ENCODE peak calls at places on chromosomes 16 and 17, in ten cellular contexts. One of them, this sample, is unnamed.
A peak's percentile ranks its signal among the peaks of the same experiment; 100 is the strongest.

GRCh38 chr17:14298221-14298994 is 2.5 kb upstream of the HS3ST3B1 start:
- DNase-seq in CD8-positive, alpha-beta T cell: no peak
- DNase-seq in NCI-H2227 treated with DMSO at 0.1 percent for 48 hours: no peak
- DNase-seq in T47D: no peak
- DNase-seq in stimulated activated CD8-positive, alpha-beta memory T cell treated with anti-CD3 and anti-CD28 coated beads, Interleukin-2, amount 100 ng/mL, for 1 hour: no peak
- DNase-seq in endothelial cell: peak; percentile 26
- DNase-seq in AG20443: no peak
- DNase-seq in thoracic aorta: no peak
- DNase-seq in H7: peak; percentile 65
- DNase-seq in transverse colon: no peak
- DNase-seq in this sample: no peak

GRCh38 chr17:12180644-12181261 is 160.1 kb downstream of the MAP2K4 start:
- DNase-seq in AG20443: peak; percentile 58
- DNase-seq in stimulated activated CD8-positive, alpha-beta memory T cell treated with anti-CD3 and anti-CD28 coated beads, Interleukin-2, amount 100 ng/mL, for 1 hour: no peak
- DNase-seq in endothelial cell: peak; percentile 37
- DNase-seq in thoracic aorta: no peak
- DNase-seq in H7: peak; percentile 47
- DNase-seq in T47D: peak; percentile 3
- DNase-seq in transverse colon: peak; percentile 11
- DNase-seq in CD8-positive, alpha-beta T cell: no peak
- DNase-seq in NCI-H2227 treated with DMSO at 0.1 percent for 48 hours: no peak
- DNase-seq in this sample: peak; percentile 33

GRCh38 chr17:72967963-72968585 is 124.4 kb downstream of the SLC39A11 start:
- DNase-seq in stimulated activated CD8-positive, alpha-beta memory T cell treated with anti-CD3 and anti-CD28 coated beads, Interleukin-2, amount 100 ng/mL, for 1 hour: no peak
- DNase-seq in CD8-positive, alpha-beta T cell: no peak
- DNase-seq in H7: no peak
- DNase-seq in AG20443: no peak
- DNase-seq in T47D: no peak
- DNase-seq in endothelial cell: no peak
- DNase-seq in transverse colon: no peak
- DNase-seq in NCI-H2227 treated with DMSO at 0.1 percent for 48 hours: no peak
- DNase-seq in thoracic aorta: no peak
- DNase-seq in this sample: no peak

GRCh38 chr17:40530531-40530987 is 29.1 kb upstream of the TNS4 start:
- DNase-seq in H7: no peak
- DNase-seq in CD8-positive, alpha-beta T cell: no peak
- DNase-seq in AG20443: no peak
- DNase-seq in T47D: no peak
- DNase-seq in endothelial cell: no peak
- DNase-seq in stimulated activated CD8-positive, alpha-beta memory T cell treated with anti-CD3 and anti-CD28 coated beads, Interleukin-2, amount 100 ng/mL, for 1 hour: no peak
- DNase-seq in NCI-H2227 treated with DMSO at 0.1 percent for 48 hours: no peak
- DNase-seq in thoracic aorta: no peak
- DNase-seq in transverse colon: no peak
- DNase-seq in this sample: no peak

GRCh38 chr16:2142942-2143868 is 5.2 kb upstream of the RAB26 start:
- DNase-seq in thoracic aorta: no peak
- DNase-seq in H7: no peak
- DNase-seq in NCI-H2227 treated with DMSO at 0.1 percent for 48 hours: no peak
- DNase-seq in transverse colon: no peak
- DNase-seq in endothelial cell: no peak
- DNase-seq in AG20443: no peak
- DNase-seq in T47D: no peak
- DNase-seq in CD8-positive, alpha-beta T cell: no peak
- DNase-seq in stimulated activated CD8-positive, alpha-beta memory T cell treated with anti-CD3 and anti-CD28 coated beads, Interleukin-2, amount 100 ng/mL, for 1 hour: no peak
- DNase-seq in this sample: no peak

GRCh38 chr16:21277927-21278706 is at the start of gene CRYM:
- DNase-seq in H7: peak; percentile 93
- DNase-seq in stimulated activated CD8-positive, alpha-beta memory T cell treated with anti-CD3 and anti-CD28 coated beads, Interleukin-2, amount 100 ng/mL, for 1 hour: no peak
- DNase-seq in NCI-H2227 treated with DMSO at 0.1 percent for 48 hours: no peak
- DNase-seq in T47D: peak; percentile 67
- DNase-seq in AG20443: peak; percentile 87
- DNase-seq in thoracic aorta: no peak
- DNase-seq in transverse colon: peak; percentile 80
- DNase-seq in endothelial cell: peak; percentile 76
- DNase-seq in CD8-positive, alpha-beta T cell: no peak
- DNase-seq in this sample: peak; percentile 57

GRCh38 chr16:57238682-57239081 is 6.4 kb upstream of the ARL2BP start:
- DNase-seq in T47D: no peak
- DNase-seq in thoracic aorta: no peak
- DNase-seq in CD8-positive, alpha-beta T cell: no peak
- DNase-seq in endothelial cell: no peak
- DNase-seq in transverse colon: no peak
- DNase-seq in AG20443: no peak
- DNase-seq in H7: no peak
- DNase-seq in NCI-H2227 treated with DMSO at 0.1 percent for 48 hours: no peak
- DNase-seq in stimulated activated CD8-positive, alpha-beta memory T cell treated with anti-CD3 and anti-CD28 coated beads, Interleukin-2, amount 100 ng/mL, for 1 hour: no peak
- DNase-seq in this sample: no peak

GRCh38 chr16:457732-458400 is 32.4 kb downstream of the RAB11FIP3 start:
- DNase-seq in T47D: no peak
- DNase-seq in AG20443: no peak
- DNase-seq in endothelial cell: peak; percentile 45
- DNase-seq in H7: peak; percentile 73
- DNase-seq in stimulated activated CD8-positive, alpha-beta memory T cell treated with anti-CD3 and anti-CD28 coated beads, Interleukin-2, amount 100 ng/mL, for 1 hour: no peak
- DNase-seq in transverse colon: no peak
- DNase-seq in thoracic aorta: no peak
- DNase-seq in NCI-H2227 treated with DMSO at 0.1 percent for 48 hours: no peak
- DNase-seq in CD8-positive, alpha-beta T cell: no peak
- DNase-seq in this sample: no peak

GRCh38 chr17:78852709-78853111 is 12.1 kb upstream of the USP36 start:
- DNase-seq in thoracic aorta: no peak
- DNase-seq in CD8-positive, alpha-beta T cell: no peak
- DNase-seq in transverse colon: no peak
- DNase-seq in endothelial cell: peak; percentile 35
- DNase-seq in T47D: no peak
- DNase-seq in NCI-H2227 treated with DMSO at 0.1 percent for 48 hours: no peak
- DNase-seq in stimulated activated CD8-positive, alpha-beta memory T cell treated with anti-CD3 and anti-CD28 coated beads, Interleukin-2, amount 100 ng/mL, for 1 hour: no peak
- DNase-seq in AG20443: no peak
- DNase-seq in H7: peak; percentile 74
- DNase-seq in this sample: no peak

GRCh38 chr16:86377251-86378022 is 132.9 kb upstream of the FOXF1 start:
- DNase-seq in H7: no peak
- DNase-seq in endothelial cell: no peak
- DNase-seq in T47D: no peak
- DNase-seq in NCI-H2227 treated with DMSO at 0.1 percent for 48 hours: no peak
- DNase-seq in thoracic aorta: no peak
- DNase-seq in transverse colon: no peak
- DNase-seq in stimulated activated CD8-positive, alpha-beta memory T cell treated with anti-CD3 and anti-CD28 coated beads, Interleukin-2, amount 100 ng/mL, for 1 hour: no peak
- DNase-seq in AG20443: no peak
- DNase-seq in CD8-positive, alpha-beta T cell: no peak
- DNase-seq in this sample: no peak

GRCh38 chr16:83660282-83660681 is 147.5 kb upstream of the HSBP1 start:
- DNase-seq in transverse colon: no peak
- DNase-seq in thoracic aorta: no peak
- DNase-seq in H7: no peak
- DNase-seq in T47D: no peak
- DNase-seq in CD8-positive, alpha-beta T cell: no peak
- DNase-seq in endothelial cell: no peak
- DNase-seq in NCI-H2227 treated with DMSO at 0.1 percent for 48 hours: no peak
- DNase-seq in stimulated activated CD8-positive, alpha-beta memory T cell treated with anti-CD3 and anti-CD28 coated beads, Interleukin-2, amount 100 ng/mL, for 1 hour: no peak
- DNase-seq in AG20443: no peak
- DNase-seq in this sample: no peak

GRCh38 chr17:81551458-81552243 is 502 bp downstream of the FAAP100 start:
- DNase-seq in CD8-positive, alpha-beta T cell: no peak
- DNase-seq in H7: peak; percentile 87
- DNase-seq in stimulated activated CD8-positive, alpha-beta memory T cell treated with anti-CD3 and anti-CD28 coated beads, Interleukin-2, amount 100 ng/mL, for 1 hour: no peak
- DNase-seq in thoracic aorta: no peak
- DNase-seq in endothelial cell: peak; percentile 35
- DNase-seq in transverse colon: peak; percentile 54
- DNase-seq in NCI-H2227 treated with DMSO at 0.1 percent for 48 hours: no peak
- DNase-seq in T47D: peak; percentile 61
- DNase-seq in AG20443: peak; percentile 56
- DNase-seq in this sample: no peak

GRCh38 chr17:4180791-4181190 is 37.8 kb downstream of the CYB5D2 start:
- DNase-seq in transverse colon: no peak
- DNase-seq in stimulated activated CD8-positive, alpha-beta memory T cell treated with anti-CD3 and anti-CD28 coated beads, Interleukin-2, amount 100 ng/mL, for 1 hour: no peak
- DNase-seq in NCI-H2227 treated with DMSO at 0.1 percent for 48 hours: no peak
- DNase-seq in H7: no peak
- DNase-seq in T47D: no peak
- DNase-seq in endothelial cell: no peak
- DNase-seq in thoracic aorta: no peak
- DNase-seq in CD8-positive, alpha-beta T cell: no peak
- DNase-seq in AG20443: no peak
- DNase-seq in this sample: no peak

GRCh38 chr17:53032861-53033271 is 789.9 kb upstream of the KIF2B start:
- DNase-seq in AG20443: no peak
- DNase-seq in NCI-H2227 treated with DMSO at 0.1 percent for 48 hours: no peak
- DNase-seq in endothelial cell: peak; percentile 62
- DNase-seq in CD8-positive, alpha-beta T cell: no peak
- DNase-seq in T47D: peak; percentile 9
- DNase-seq in H7: peak; percentile 5
- DNase-seq in stimulated activated CD8-positive, alpha-beta memory T cell treated with anti-CD3 and anti-CD28 coated beads, Interleukin-2, amount 100 ng/mL, for 1 hour: no peak
- DNase-seq in transverse colon: peak; percentile 23
- DNase-seq in thoracic aorta: no peak
- DNase-seq in this sample: peak; percentile 32

GRCh38 chr17:48915459-48916282 is 7.5 kb downstream of the UBE2Z start:
- DNase-seq in T47D: no peak
- DNase-seq in transverse colon: peak; percentile 11
- DNase-seq in NCI-H2227 treated with DMSO at 0.1 percent for 48 hours: no peak
- DNase-seq in H7: no peak
- DNase-seq in AG20443: peak; percentile 81
- DNase-seq in endothelial cell: no peak
- DNase-seq in CD8-positive, alpha-beta T cell: no peak
- DNase-seq in stimulated activated CD8-positive, alpha-beta memory T cell treated with anti-CD3 and anti-CD28 coated beads, Interleukin-2, amount 100 ng/mL, for 1 hour: no peak
- DNase-seq in thoracic aorta: no peak
- DNase-seq in this sample: no peak

GRCh38 chr16:4694664-4695451 is 1.5 kb downstream of the NUDT16L1 start:
- DNase-seq in T47D: no peak
- DNase-seq in thoracic aorta: no peak
- DNase-seq in NCI-H2227 treated with DMSO at 0.1 percent for 48 hours: peak; percentile 6
- DNase-seq in CD8-positive, alpha-beta T cell: no peak
- DNase-seq in stimulated activated CD8-positive, alpha-beta memory T cell treated with anti-CD3 and anti-CD28 coated beads, Interleukin-2, amount 100 ng/mL, for 1 hour: no peak
- DNase-seq in transverse colon: no peak
- DNase-seq in H7: peak; percentile 83
- DNase-seq in AG20443: peak; percentile 51
- DNase-seq in endothelial cell: no peak
- DNase-seq in this sample: no peak

GRCh38 chr16:66364117-66364958 is 2.2 kb upstream of the CDH5 start:
- DNase-seq in thoracic aorta: no peak
- DNase-seq in H7: peak; percentile 68
- DNase-seq in T47D: peak; percentile 19
- DNase-seq in NCI-H2227 treated with DMSO at 0.1 percent for 48 hours: no peak
- DNase-seq in stimulated activated CD8-positive, alpha-beta memory T cell treated with anti-CD3 and anti-CD28 coated beads, Interleukin-2, amount 100 ng/mL, for 1 hour: no peak
- DNase-seq in transverse colon: peak; percentile 38
- DNase-seq in CD8-positive, alpha-beta T cell: no peak
- DNase-seq in AG20443: peak; percentile 75
- DNase-seq in endothelial cell: peak; percentile 67
- DNase-seq in this sample: peak; percentile 65

GRCh38 chr17:45284176-45285140 is 22.6 kb upstream of the SPATA32 start:
- DNase-seq in thoracic aorta: no peak
- DNase-seq in CD8-positive, alpha-beta T cell: no peak
- DNase-seq in AG20443: no peak
- DNase-seq in T47D: no peak
- DNase-seq in H7: peak; percentile 67
- DNase-seq in stimulated activated CD8-positive, alpha-beta memory T cell treated with anti-CD3 and anti-CD28 coated beads, Interleukin-2, amount 100 ng/mL, for 1 hour: no peak
- DNase-seq in NCI-H2227 treated with DMSO at 0.1 percent for 48 hours: no peak
- DNase-seq in transverse colon: no peak
- DNase-seq in endothelial cell: peak; percentile 30
- DNase-seq in this sample: no peak

GRCh38 chr17:18319604-18320256 is 4.6 kb downstream of the SMCR8 start:
- DNase-seq in CD8-positive, alpha-beta T cell: no peak
- DNase-seq in thoracic aorta: no peak
- DNase-seq in endothelial cell: peak; percentile 51
- DNase-seq in NCI-H2227 treated with DMSO at 0.1 percent for 48 hours: peak; percentile 6
- DNase-seq in stimulated activated CD8-positive, alpha-beta memory T cell treated with anti-CD3 and anti-CD28 coated beads, Interleukin-2, amount 100 ng/mL, for 1 hour: no peak
- DNase-seq in H7: peak; percentile 70
- DNase-seq in AG20443: peak; percentile 70
- DNase-seq in transverse colon: no peak
- DNase-seq in T47D: no peak
- DNase-seq in this sample: no peak

GRCh38 chr16:67490330-67491096 is 7.2 kb upstream of the AGRP start:
- DNase-seq in stimulated activated CD8-positive, alpha-beta memory T cell treated with anti-CD3 and anti-CD28 coated beads, Interleukin-2, amount 100 ng/mL, for 1 hour: no peak
- DNase-seq in endothelial cell: no peak
- DNase-seq in CD8-positive, alpha-beta T cell: no peak
- DNase-seq in thoracic aorta: no peak
- DNase-seq in AG20443: peak; percentile 25
- DNase-seq in transverse colon: no peak
- DNase-seq in T47D: no peak
- DNase-seq in NCI-H2227 treated with DMSO at 0.1 percent for 48 hours: no peak
- DNase-seq in H7: no peak
- DNase-seq in this sample: no peak

GRCh38 chr16:11546522-11547485 is 39.9 kb downstream of the LITAF start:
- DNase-seq in H7: no peak
- DNase-seq in AG20443: peak; percentile 51
- DNase-seq in T47D: no peak
- DNase-seq in thoracic aorta: no peak
- DNase-seq in stimulated activated CD8-positive, alpha-beta memory T cell treated with anti-CD3 and anti-CD28 coated beads, Interleukin-2, amount 100 ng/mL, for 1 hour: no peak
- DNase-seq in NCI-H2227 treated with DMSO at 0.1 percent for 48 hours: no peak
- DNase-seq in CD8-positive, alpha-beta T cell: no peak
- DNase-seq in endothelial cell: no peak
- DNase-seq in transverse colon: no peak
- DNase-seq in this sample: no peak

GRCh38 chr16:27475561-27475960 is 73.6 kb downstream of the IL21R start:
- DNase-seq in AG20443: peak; percentile 90
- DNase-seq in thoracic aorta: no peak
- DNase-seq in transverse colon: no peak
- DNase-seq in T47D: no peak
- DNase-seq in endothelial cell: no peak
- DNase-seq in NCI-H2227 treated with DMSO at 0.1 percent for 48 hours: no peak
- DNase-seq in CD8-positive, alpha-beta T cell: no peak
- DNase-seq in H7: no peak
- DNase-seq in stimulated activated CD8-positive, alpha-beta memory T cell treated with anti-CD3 and anti-CD28 coated beads, Interleukin-2, amount 100 ng/mL, for 1 hour: no peak
- DNase-seq in this sample: no peak

GRCh38 chr17:48718781-48719641 is 3.3 kb downstream of the PRAC1 start:
- DNase-seq in CD8-positive, alpha-beta T cell: no peak
- DNase-seq in NCI-H2227 treated with DMSO at 0.1 percent for 48 hours: peak; percentile 28
- DNase-seq in endothelial cell: no peak
- DNase-seq in transverse colon: no peak
- DNase-seq in thoracic aorta: no peak
- DNase-seq in H7: peak; percentile 76
- DNase-seq in stimulated activated CD8-positive, alpha-beta memory T cell treated with anti-CD3 and anti-CD28 coated beads, Interleukin-2, amount 100 ng/mL, for 1 hour: no peak
- DNase-seq in AG20443: no peak
- DNase-seq in T47D: no peak
- DNase-seq in this sample: no peak

GRCh38 chr17:6069611-6070279 is 434 bp upstream of the WSCD1 start:
- DNase-seq in NCI-H2227 treated with DMSO at 0.1 percent for 48 hours: no peak
- DNase-seq in stimulated activated CD8-positive, alpha-beta memory T cell treated with anti-CD3 and anti-CD28 coated beads, Interleukin-2, amount 100 ng/mL, for 1 hour: no peak
- DNase-seq in transverse colon: peak; percentile 20
- DNase-seq in AG20443: no peak
- DNase-seq in T47D: no peak
- DNase-seq in CD8-positive, alpha-beta T cell: no peak
- DNase-seq in endothelial cell: no peak
- DNase-seq in thoracic aorta: no peak
- DNase-seq in H7: no peak
- DNase-seq in this sample: no peak

GRCh38 chr17:81991684-81992513 is 14.5 kb downstream of the ASPSCR1 start:
- DNase-seq in thoracic aorta: peak; percentile 29
- DNase-seq in NCI-H2227 treated with DMSO at 0.1 percent for 48 hours: no peak
- DNase-seq in endothelial cell: no peak
- DNase-seq in AG20443: peak; percentile 92
- DNase-seq in H7: peak; percentile 89
- DNase-seq in T47D: no peak
- DNase-seq in transverse colon: peak; percentile 91
- DNase-seq in CD8-positive, alpha-beta T cell: no peak
- DNase-seq in stimulated activated CD8-positive, alpha-beta memory T cell treated with anti-CD3 and anti-CD28 coated beads, Interleukin-2, amount 100 ng/mL, for 1 hour: no peak
- DNase-seq in this sample: peak; percentile 79

GRCh38 chr16:57648590-57649442 is 19.3 kb upstream of the ADGRG3 start:
- DNase-seq in thoracic aorta: no peak
- DNase-seq in AG20443: peak; percentile 92
- DNase-seq in CD8-positive, alpha-beta T cell: peak; percentile 78
- DNase-seq in NCI-H2227 treated with DMSO at 0.1 percent for 48 hours: peak; percentile 33
- DNase-seq in T47D: peak; percentile 79
- DNase-seq in H7: peak; percentile 96
- DNase-seq in stimulated activated CD8-positive, alpha-beta memory T cell treated with anti-CD3 and anti-CD28 coated beads, Interleukin-2, amount 100 ng/mL, for 1 hour: peak; percentile 77
- DNase-seq in endothelial cell: peak; percentile 92
- DNase-seq in transverse colon: peak; percentile 86
- DNase-seq in this sample: peak; percentile 85

GRCh38 chr17:1870592-1870991 is 40.8 kb downstream of the RPA1 start:
- DNase-seq in CD8-positive, alpha-beta T cell: no peak
- DNase-seq in NCI-H2227 treated with DMSO at 0.1 percent for 48 hours: no peak
- DNase-seq in stimulated activated CD8-positive, alpha-beta memory T cell treated with anti-CD3 and anti-CD28 coated beads, Interleukin-2, amount 100 ng/mL, for 1 hour: no peak
- DNase-seq in H7: no peak
- DNase-seq in endothelial cell: no peak
- DNase-seq in thoracic aorta: no peak
- DNase-seq in transverse colon: no peak
- DNase-seq in AG20443: no peak
- DNase-seq in T47D: no peak
- DNase-seq in this sample: no peak

GRCh38 chr17:13735444-13735843 is 133.7 kb upstream of the HS3ST3A1 start:
- DNase-seq in H7: no peak
- DNase-seq in transverse colon: no peak
- DNase-seq in stimulated activated CD8-positive, alpha-beta memory T cell treated with anti-CD3 and anti-CD28 coated beads, Interleukin-2, amount 100 ng/mL, for 1 hour: no peak
- DNase-seq in NCI-H2227 treated with DMSO at 0.1 percent for 48 hours: no peak
- DNase-seq in AG20443: no peak
- DNase-seq in T47D: no peak
- DNase-seq in CD8-positive, alpha-beta T cell: no peak
- DNase-seq in endothelial cell: no peak
- DNase-seq in thoracic aorta: no peak
- DNase-seq in this sample: no peak